ENCODE peak calls at places on chromosomes 12 and 14, in ten cellular contexts. D, V, Q, P, U, O, T, G, E and S are unnamed samples.

GRCh38 chr14:98131406-98131805 is 1140.6 kb downstream of the BCL11B start:
- DNase-seq in D (no peak), V (no peak), Q (no peak), P (no peak), U (no peak), O (no peak), T (no peak), G (no peak), E (no peak), S (no peak)

GRCh38 chr14:22820731-22821130 is 5.5 kb upstream of the SLC7A7 start:
- DNase-seq in D (no peak), V (peak; percentile 49), Q (no peak), P (no peak), U (no peak), O (no peak), T (no peak), G (no peak), E (peak; percentile 62), S (no peak)

GRCh38 chr12:124747426-124748161 is 116.1 kb downstream of the SCARB1 start:
- DNase-seq in D (no peak), V (peak; percentile 97), Q (no peak), P (no peak), U (peak; percentile 51), O (no peak), T (no peak), G (peak; percentile 51), E (peak; percentile 77), S (no peak)

GRCh38 chr14:103444837-103445524 is 59.8 kb downstream of the MARK3 start:
- DNase-seq in D (no peak), V (no peak), Q (no peak), P (no peak), U (no peak), O (no peak), T (no peak), G (peak; percentile 37), E (no peak), S (no peak)

GRCh38 chr14:74917646-74918081 is 5.4 kb downstream of the RPS6KL1 start:
- DNase-seq in D (no peak), V (no peak), Q (no peak), P (peak; percentile 42), U (no peak), O (no peak), T (no peak), G (no peak), E (no peak), S (no peak)

GRCh38 chr12:110937104-110937641 is 16.8 kb upstream of the MYL2 start:
- DNase-seq in D (peak; percentile 53), V (peak; percentile 61), Q (peak; percentile 6), P (peak; percentile 22), U (peak; percentile 41), O (peak; percentile 27), T (peak; percentile 17), G (peak; percentile 72), E (peak; percentile 74), S (peak; percentile 30)

GRCh38 chr12:25197608-25198007 is 2.6 kb downstream of the ETFRF1 start:
- DNase-seq in D (no peak), V (no peak), Q (no peak), P (no peak), U (no peak), O (no peak), T (no peak), G (no peak), E (no peak), S (no peak)

GRCh38 chr14:61584258-61584657 is 111.1 kb upstream of the HIF1A start:
- DNase-seq in D (no peak), V (peak; percentile 35), Q (no peak), P (no peak), U (no peak), O (no peak), T (no peak), G (no peak), E (peak; percentile 60), S (no peak)

GRCh38 chr14:38835874-38836273 is 267.2 kb downstream of the SEC23A start:
- DNase-seq in D (no peak), V (no peak), Q (no peak), P (no peak), U (no peak), O (no peak), T (no peak), G (no peak), E (no peak), S (no peak)

GRCh38 chr14:20428802-20429201 is 7.2 kb downstream of the KLHL33 start:
- DNase-seq in D (no peak), V (no peak), Q (no peak), P (no peak), U (no peak), O (no peak), T (no peak), G (no peak), E (no peak), S (no peak)

GRCh38 chr14:104506461-104507253 is 72.9 kb upstream of the C14orf180 start:
- DNase-seq in D (no peak), V (no peak), Q (no peak), P (no peak), U (no peak), O (no peak), T (no peak), G (no peak), E (no peak), S (no peak)

GRCh38 chr12:19695244-19696098 is 256.2 kb downstream of the AEBP2 start:
- DNase-seq in D (no peak), V (no peak), Q (no peak), P (no peak), U (no peak), O (no peak), T (no peak), G (no peak), E (no peak), S (no peak)